ENCODE peak calls at places on chromosome 5, in eight cellular contexts. One of them, this sample, is unnamed.

GRCh38 chr5:144697847-144698262 is 527.2 kb downstream of the KCTD16 start:
- DNase-seq in GM12878: no peak
- DNase-seq in GM23338: peak; percentile 14
- DNase-seq in H1: no peak
- DNase-seq in HCT116: no peak
- DNase-seq in K562: no peak
- DNase-seq in HepG2: no peak
- DNase-seq in endothelial cell of umbilical vein: peak; percentile 1
- DNase-seq in this sample: no peak

GRCh38 chr5:86570427-86571083 is 47.2 kb upstream of the COX7C start:
- DNase-seq in GM12878: no peak
- DNase-seq in GM23338: no peak
- DNase-seq in H1: no peak
- DNase-seq in HCT116: no peak
- DNase-seq in K562: peak; percentile 61
- DNase-seq in HepG2: peak; percentile 2
- DNase-seq in endothelial cell of umbilical vein: no peak
- DNase-seq in this sample: no peak

GRCh38 chr5:128538249-128539037 is 398 bp upstream of the FBN2 start:
- DNase-seq in GM12878: no peak
- DNase-seq in GM23338: peak; percentile 88
- DNase-seq in H1: peak; percentile 49
- DNase-seq in HCT116: no peak
- DNase-seq in K562: no peak
- DNase-seq in HepG2: no peak
- DNase-seq in endothelial cell of umbilical vein: peak; percentile 85
- DNase-seq in this sample: no peak

GRCh38 chr5:149677721-149678120 is 52.4 kb upstream of the PPARGC1B start:
- DNase-seq in GM12878: peak; percentile 23
- DNase-seq in GM23338: no peak
- DNase-seq in H1: no peak
- DNase-seq in HCT116: no peak
- DNase-seq in K562: no peak
- DNase-seq in HepG2: no peak
- DNase-seq in endothelial cell of umbilical vein: no peak
- DNase-seq in this sample: no peak

GRCh38 chr5:176887252-176887849 is 11.8 kb downstream of the HK3 start:
- DNase-seq in GM12878: no peak
- DNase-seq in GM23338: no peak
- DNase-seq in H1: no peak
- DNase-seq in HCT116: no peak
- DNase-seq in K562: no peak
- DNase-seq in HepG2: no peak
- DNase-seq in endothelial cell of umbilical vein: no peak
- DNase-seq in this sample: no peak

GRCh38 chr5:174723315-174723978 is 935 bp upstream of the MSX2 start:
- DNase-seq in GM12878: no peak
- DNase-seq in GM23338: no peak
- DNase-seq in H1: no peak
- DNase-seq in HCT116: no peak
- DNase-seq in K562: no peak
- DNase-seq in HepG2: no peak
- DNase-seq in endothelial cell of umbilical vein: no peak
- DNase-seq in this sample: no peak

GRCh38 chr5:176473335-176474006 is 25.3 kb downstream of the FAF2 start:
- DNase-seq in GM12878: no peak
- DNase-seq in GM23338: no peak
- DNase-seq in H1: no peak
- DNase-seq in HCT116: no peak
- DNase-seq in K562: no peak
- DNase-seq in HepG2: no peak
- DNase-seq in endothelial cell of umbilical vein: no peak
- DNase-seq in this sample: no peak

GRCh38 chr5:30804739-30805313 is 388.7 kb upstream of the CDH6 start:
- DNase-seq in GM12878: no peak
- DNase-seq in GM23338: peak; percentile 41
- DNase-seq in H1: peak; percentile 2
- DNase-seq in HCT116: no peak
- DNase-seq in K562: no peak
- DNase-seq in HepG2: no peak
- DNase-seq in endothelial cell of umbilical vein: no peak
- DNase-seq in this sample: no peak

GRCh38 chr5:125375143-125375542 is 628.7 kb upstream of the ZNF608 start:
- DNase-seq in GM12878: no peak
- DNase-seq in GM23338: no peak
- DNase-seq in H1: no peak
- DNase-seq in HCT116: no peak
- DNase-seq in K562: no peak
- DNase-seq in HepG2: no peak
- DNase-seq in endothelial cell of umbilical vein: no peak
- DNase-seq in this sample: no peak

GRCh38 chr5:143931389-143931984 is 119.5 kb downstream of the HMHB1 start:
- DNase-seq in GM12878: no peak
- DNase-seq in GM23338: no peak
- DNase-seq in H1: no peak
- DNase-seq in HCT116: no peak
- DNase-seq in K562: no peak
- DNase-seq in HepG2: no peak
- DNase-seq in endothelial cell of umbilical vein: no peak
- DNase-seq in this sample: no peak

GRCh38 chr5:138353550-138353893 is 1.0 kb downstream of the KDM3B start:
- DNase-seq in GM12878: no peak
- DNase-seq in GM23338: no peak
- DNase-seq in H1: no peak
- DNase-seq in HCT116: no peak
- DNase-seq in K562: no peak
- DNase-seq in HepG2: no peak
- DNase-seq in endothelial cell of umbilical vein: no peak
- DNase-seq in this sample: no peak

GRCh38 chr5:123754167-123754840 is 242.3 kb downstream of the CSNK1G3 start:
- DNase-seq in GM12878: no peak
- DNase-seq in GM23338: no peak
- DNase-seq in H1: no peak
- DNase-seq in HCT116: no peak
- DNase-seq in K562: no peak
- DNase-seq in HepG2: no peak
- DNase-seq in endothelial cell of umbilical vein: no peak
- DNase-seq in this sample: no peak

GRCh38 chr5:149581192-149581861 is at the start of gene ARHGEF37:
- DNase-seq in GM12878: no peak
- DNase-seq in GM23338: peak; percentile 71
- DNase-seq in H1: no peak
- DNase-seq in HCT116: peak; percentile 33
- DNase-seq in K562: no peak
- DNase-seq in HepG2: peak; percentile 12
- DNase-seq in endothelial cell of umbilical vein: peak; percentile 93
- DNase-seq in this sample: no peak

GRCh38 chr5:112977440-112977861 is 853 bp downstream of the DCP2 start:
- DNase-seq in GM12878: no peak
- DNase-seq in GM23338: no peak
- DNase-seq in H1: no peak
- DNase-seq in HCT116: no peak
- DNase-seq in K562: peak; percentile 24
- DNase-seq in HepG2: no peak
- DNase-seq in endothelial cell of umbilical vein: peak; percentile 48
- DNase-seq in this sample: no peak

GRCh38 chr5:167804512-167805220 is 486.8 kb upstream of the WWC1 start:
- DNase-seq in GM12878: no peak
- DNase-seq in GM23338: no peak
- DNase-seq in H1: no peak
- DNase-seq in HCT116: no peak
- DNase-seq in K562: no peak
- DNase-seq in HepG2: no peak
- DNase-seq in endothelial cell of umbilical vein: no peak
- DNase-seq in this sample: no peak

GRCh38 chr5:175517824-175518450 is 39.6 kb downstream of the SFXN1 start:
- DNase-seq in GM12878: no peak
- DNase-seq in GM23338: no peak
- DNase-seq in H1: no peak
- DNase-seq in HCT116: peak; percentile 8
- DNase-seq in K562: peak; percentile 80
- DNase-seq in HepG2: no peak
- DNase-seq in endothelial cell of umbilical vein: no peak
- DNase-seq in this sample: no peak

GRCh38 chr5:154708845-154709244 is 46.3 kb upstream of the LARP1 start:
- DNase-seq in GM12878: no peak
- DNase-seq in GM23338: no peak
- DNase-seq in H1: no peak
- DNase-seq in HCT116: peak; percentile 57
- DNase-seq in K562: no peak
- DNase-seq in HepG2: peak; percentile 70
- DNase-seq in endothelial cell of umbilical vein: no peak
- DNase-seq in this sample: no peak

GRCh38 chr5:1445895-1446601 is 808 bp upstream of the SLC6A3 start:
- DNase-seq in GM12878: no peak
- DNase-seq in GM23338: peak; percentile 65
- DNase-seq in H1: no peak
- DNase-seq in HCT116: no peak
- DNase-seq in K562: no peak
- DNase-seq in HepG2: no peak
- DNase-seq in endothelial cell of umbilical vein: no peak
- DNase-seq in this sample: no peak
- TF ChIP-seq EZH2 in GM12878: no peak
- TF ChIP-seq EZH2 in GM23338: peak; percentile 81
- TF ChIP-seq EZH2 in H1: peak; percentile 67
- TF ChIP-seq EZH2 in HCT116: no peak
- TF ChIP-seq EZH2 in K562: no peak
- TF ChIP-seq EZH2 in HepG2: no peak
- TF ChIP-seq EZH2 in endothelial cell of umbilical vein: peak; percentile 80
- TF ChIP-seq EZH2 in this sample: peak; percentile 80

GRCh38 chr5:10559151-10559550 is 4.7 kb upstream of the ANKRD33B start:
- DNase-seq in GM12878: no peak
- DNase-seq in GM23338: no peak
- DNase-seq in H1: no peak
- DNase-seq in HCT116: no peak
- DNase-seq in K562: peak; percentile 7
- DNase-seq in HepG2: no peak
- DNase-seq in endothelial cell of umbilical vein: no peak
- DNase-seq in this sample: no peak

GRCh38 chr5:10555134-10555733 is 8.6 kb upstream of the ANKRD33B start:
- DNase-seq in GM12878: no peak
- DNase-seq in GM23338: no peak
- DNase-seq in H1: no peak
- DNase-seq in HCT116: no peak
- DNase-seq in K562: peak; percentile 7
- DNase-seq in HepG2: no peak
- DNase-seq in endothelial cell of umbilical vein: peak; percentile 63
- DNase-seq in this sample: peak; percentile 28

GRCh38 chr5:10556893-10557746 is 6.8 kb upstream of the ANKRD33B start:
- DNase-seq in GM12878: no peak
- DNase-seq in GM23338: no peak
- DNase-seq in H1: no peak
- DNase-seq in HCT116: no peak
- DNase-seq in K562: peak; percentile 16
- DNase-seq in HepG2: no peak
- DNase-seq in endothelial cell of umbilical vein: no peak
- DNase-seq in this sample: no peak

GRCh38 chr5:10557747-10558295 is 6.0 kb upstream of the ANKRD33B start:
- DNase-seq in GM12878: no peak
- DNase-seq in GM23338: no peak
- DNase-seq in H1: no peak
- DNase-seq in HCT116: no peak
- DNase-seq in K562: peak; percentile 4
- DNase-seq in HepG2: no peak
- DNase-seq in endothelial cell of umbilical vein: no peak
- DNase-seq in this sample: no peak

GRCh38 chr5:10556331-10556807 is 7.5 kb upstream of the ANKRD33B start:
- DNase-seq in GM12878: no peak
- DNase-seq in GM23338: no peak
- DNase-seq in H1: no peak
- DNase-seq in HCT116: no peak
- DNase-seq in K562: peak; percentile 21
- DNase-seq in HepG2: no peak
- DNase-seq in endothelial cell of umbilical vein: no peak
- DNase-seq in this sample: no peak
- TF ChIP-seq POLR2AphosphoS5 in GM12878: no peak
- TF ChIP-seq POLR2AphosphoS5 in GM23338: no peak
- TF ChIP-seq POLR2AphosphoS5 in H1: no peak
- TF ChIP-seq POLR2AphosphoS5 in HCT116: no peak
- TF ChIP-seq POLR2AphosphoS5 in K562: no peak
- TF ChIP-seq POLR2AphosphoS5 in HepG2: no peak
- TF ChIP-seq POLR2AphosphoS5 in endothelial cell of umbilical vein: no peak
- TF ChIP-seq POLR2AphosphoS5 in this sample: no peak

GRCh38 chr5:57410374-57411320 is 72.0 kb downstream of the ACTBL2 start:
- DNase-seq in GM12878: no peak
- DNase-seq in GM23338: no peak
- DNase-seq in H1: no peak
- DNase-seq in HCT116: no peak
- DNase-seq in K562: no peak
- DNase-seq in HepG2: no peak
- DNase-seq in endothelial cell of umbilical vein: no peak
- DNase-seq in this sample: no peak
- TF ChIP-seq EZH2 in GM12878: no peak
- TF ChIP-seq EZH2 in GM23338: no peak
- TF ChIP-seq EZH2 in H1: no peak
- TF ChIP-seq EZH2 in HCT116: no peak
- TF ChIP-seq EZH2 in K562: no peak
- TF ChIP-seq EZH2 in HepG2: no peak
- TF ChIP-seq EZH2 in endothelial cell of umbilical vein: no peak
- TF ChIP-seq EZH2 in this sample: no peak

GRCh38 chr5:172407241-172407691 is 47.1 kb downstream of the SH3PXD2B start:
- DNase-seq in GM12878: no peak
- DNase-seq in GM23338: no peak
- DNase-seq in H1: no peak
- DNase-seq in HCT116: no peak
- DNase-seq in K562: no peak
- DNase-seq in HepG2: no peak
- DNase-seq in endothelial cell of umbilical vein: peak; percentile 30
- DNase-seq in this sample: no peak
- TF ChIP-seq POLR2AphosphoS5 in GM12878: no peak
- TF ChIP-seq POLR2AphosphoS5 in GM23338: no peak
- TF ChIP-seq POLR2AphosphoS5 in H1: no peak
- TF ChIP-seq POLR2AphosphoS5 in HCT116: no peak
- TF ChIP-seq POLR2AphosphoS5 in K562: no peak
- TF ChIP-seq POLR2AphosphoS5 in HepG2: no peak
- TF ChIP-seq POLR2AphosphoS5 in endothelial cell of umbilical vein: no peak
- TF ChIP-seq POLR2AphosphoS5 in this sample: no peak

DNA sequence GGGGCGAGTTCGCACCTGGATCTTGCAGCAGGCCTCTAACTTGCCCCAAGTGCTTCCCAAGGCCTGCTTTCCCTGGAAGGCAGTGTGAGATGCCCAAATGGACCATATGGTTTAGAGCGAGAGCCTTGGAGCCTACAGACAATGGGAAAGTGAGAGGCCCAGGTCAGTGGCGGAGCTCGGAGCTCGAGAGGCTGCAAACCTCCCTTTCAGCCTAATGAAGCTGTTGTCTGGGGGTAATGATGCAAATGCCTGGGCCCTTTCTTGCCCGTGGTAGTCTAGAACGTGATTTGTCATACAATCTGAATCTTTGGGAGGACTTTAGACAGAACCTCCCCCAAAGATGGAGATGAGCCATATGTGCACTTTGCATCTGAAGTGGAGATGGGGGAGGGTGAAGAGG is 10.2 kb upstream of the NEUROG1 start:
- DNase-seq in GM12878: no peak
- DNase-seq in GM23338: peak; percentile 36
- DNase-seq in H1: no peak
- DNase-seq in HCT116: no peak
- DNase-seq in K562: no peak
- DNase-seq in HepG2: no peak
- DNase-seq in endothelial cell of umbilical vein: no peak
- DNase-seq in this sample: no peak
- TF ChIP-seq EZH2 in GM12878: no peak
- TF ChIP-seq EZH2 in GM23338: peak; percentile 78
- TF ChIP-seq EZH2 in H1: no peak
- TF ChIP-seq EZH2 in HCT116: no peak
- TF ChIP-seq EZH2 in K562: no peak
- TF ChIP-seq EZH2 in HepG2: no peak
- TF ChIP-seq EZH2 in endothelial cell of umbilical vein: no peak
- TF ChIP-seq EZH2 in this sample: no peak

This sample was measured in SK-N-MC.